ENCODE peak calls at places on chromosomes 2 and 18, in ten cellular contexts. One of them, this sample, is unnamed.

GRCh38 chr18:22219568-22220355 is 50.4 kb downstream of the GATA6 start:
- DNase-seq in CD4-positive, alpha-beta memory T cell: no peak
- DNase-seq in heart right ventricle: no peak
- DNase-seq in CD8-positive, alpha-beta memory T cell: no peak
- DNase-seq in tibial nerve: no peak
- DNase-seq in ovary: no peak
- DNase-seq in right cardiac atrium: no peak
- DNase-seq in heart left ventricle: no peak
- DNase-seq in sigmoid colon: no peak
- DNase-seq in GM12878: no peak
- DNase-seq in this sample: no peak

GRCh38 chr2:195570329-195570728 is 86.7 kb upstream of the SLC39A10 start:
- DNase-seq in CD8-positive, alpha-beta memory T cell: no peak
- DNase-seq in sigmoid colon: no peak
- DNase-seq in ovary: no peak
- DNase-seq in heart right ventricle: no peak
- DNase-seq in heart left ventricle: no peak
- DNase-seq in tibial nerve: no peak
- DNase-seq in GM12878: no peak
- DNase-seq in CD4-positive, alpha-beta memory T cell: no peak
- DNase-seq in right cardiac atrium: no peak
- DNase-seq in this sample: no peak

GRCh38 chr2:12700989-12701388 is 15.7 kb upstream of the TRIB2 start:
- DNase-seq in CD8-positive, alpha-beta memory T cell: no peak
- DNase-seq in CD4-positive, alpha-beta memory T cell: no peak
- DNase-seq in heart right ventricle: no peak
- DNase-seq in heart left ventricle: no peak
- DNase-seq in GM12878: no peak
- DNase-seq in sigmoid colon: no peak
- DNase-seq in right cardiac atrium: no peak
- DNase-seq in tibial nerve: no peak
- DNase-seq in ovary: no peak
- DNase-seq in this sample: no peak

GRCh38 chr2:64640153-64641044 is 13.3 kb downstream of the SERTAD2 start:
- DNase-seq in heart left ventricle: no peak
- DNase-seq in GM12878: no peak
- DNase-seq in heart right ventricle: no peak
- DNase-seq in right cardiac atrium: no peak
- DNase-seq in CD8-positive, alpha-beta memory T cell: no peak
- DNase-seq in sigmoid colon: no peak
- DNase-seq in CD4-positive, alpha-beta memory T cell: no peak
- DNase-seq in tibial nerve: no peak
- DNase-seq in ovary: no peak
- DNase-seq in this sample: no peak

GRCh38 chr18:75238786-75239185 is 28.2 kb downstream of the TSHZ1 start:
- DNase-seq in sigmoid colon: no peak
- DNase-seq in heart left ventricle: no peak
- DNase-seq in CD4-positive, alpha-beta memory T cell: no peak
- DNase-seq in heart right ventricle: no peak
- DNase-seq in GM12878: no peak
- DNase-seq in ovary: no peak
- DNase-seq in tibial nerve: no peak
- DNase-seq in CD8-positive, alpha-beta memory T cell: no peak
- DNase-seq in right cardiac atrium: no peak
- DNase-seq in this sample: no peak

GRCh38 chr18:10477121-10477862 is 22.9 kb downstream of the APCDD1 start:
- DNase-seq in heart right ventricle: no peak
- DNase-seq in sigmoid colon: no peak
- DNase-seq in heart left ventricle: no peak
- DNase-seq in CD4-positive, alpha-beta memory T cell: no peak
- DNase-seq in tibial nerve: no peak
- DNase-seq in right cardiac atrium: no peak
- DNase-seq in ovary: no peak
- DNase-seq in CD8-positive, alpha-beta memory T cell: no peak
- DNase-seq in GM12878: no peak
- DNase-seq in this sample: no peak

GRCh38 chr2:8558096-8558495 is 123.8 kb upstream of the ID2 start:
- DNase-seq in sigmoid colon: peak; percentile 41
- DNase-seq in tibial nerve: no peak
- DNase-seq in right cardiac atrium: no peak
- DNase-seq in CD4-positive, alpha-beta memory T cell: no peak
- DNase-seq in CD8-positive, alpha-beta memory T cell: no peak
- DNase-seq in heart right ventricle: no peak
- DNase-seq in heart left ventricle: no peak
- DNase-seq in ovary: no peak
- DNase-seq in GM12878: no peak
- DNase-seq in this sample: peak; percentile 25

GRCh38 chr18:45686892-45687611 is 36.9 kb upstream of the SLC14A1 start:
- DNase-seq in tibial nerve: no peak
- DNase-seq in ovary: no peak
- DNase-seq in heart left ventricle: no peak
- DNase-seq in sigmoid colon: no peak
- DNase-seq in heart right ventricle: no peak
- DNase-seq in GM12878: no peak
- DNase-seq in CD4-positive, alpha-beta memory T cell: peak; percentile 82
- DNase-seq in CD8-positive, alpha-beta memory T cell: peak; percentile 39
- DNase-seq in right cardiac atrium: no peak
- DNase-seq in this sample: no peak

GRCh38 chr18:66461344-66461743 is 142.5 kb downstream of the CDH19 start:
- DNase-seq in tibial nerve: no peak
- DNase-seq in right cardiac atrium: no peak
- DNase-seq in CD8-positive, alpha-beta memory T cell: no peak
- DNase-seq in heart right ventricle: no peak
- DNase-seq in GM12878: no peak
- DNase-seq in heart left ventricle: no peak
- DNase-seq in CD4-positive, alpha-beta memory T cell: no peak
- DNase-seq in ovary: no peak
- DNase-seq in sigmoid colon: no peak
- DNase-seq in this sample: no peak
- H3K9me3 ChIP-seq in tibial nerve: no peaks in the 10 kb centered on the region
- H3K9me3 ChIP-seq in right cardiac atrium: no peaks in the 10 kb centered on the region
- H3K9me3 ChIP-seq in CD8-positive, alpha-beta memory T cell: no peaks in the 10 kb centered on the region
- H3K9me3 ChIP-seq in heart right ventricle: no peaks in the 10 kb centered on the region
- H3K9me3 ChIP-seq in GM12878: no peaks in the 10 kb centered on the region
- H3K9me3 ChIP-seq in heart left ventricle: no peaks in the 10 kb centered on the region
- H3K9me3 ChIP-seq in CD4-positive, alpha-beta memory T cell: peaks cover 4% of the 10 kb centered on the region
- H3K9me3 ChIP-seq in ovary: no peaks in the 10 kb centered on the region
- H3K9me3 ChIP-seq in sigmoid colon: no peaks in the 10 kb centered on the region
- H3K9me3 ChIP-seq in this sample: no peaks in the 10 kb centered on the region

GRCh38 chr2:36369163-36369562 is 13.6 kb downstream of the CRIM1 start:
- DNase-seq in heart right ventricle: no peak
- DNase-seq in ovary: no peak
- DNase-seq in sigmoid colon: no peak
- DNase-seq in right cardiac atrium: no peak
- DNase-seq in tibial nerve: no peak
- DNase-seq in heart left ventricle: no peak
- DNase-seq in GM12878: no peak
- DNase-seq in CD4-positive, alpha-beta memory T cell: no peak
- DNase-seq in CD8-positive, alpha-beta memory T cell: no peak
- DNase-seq in this sample: no peak

GRCh38 chr2:36367497-36368353 is 12.1 kb downstream of the CRIM1 start:
- DNase-seq in sigmoid colon: no peak
- DNase-seq in heart right ventricle: no peak
- DNase-seq in right cardiac atrium: no peak
- DNase-seq in tibial nerve: no peak
- DNase-seq in CD4-positive, alpha-beta memory T cell: no peak
- DNase-seq in CD8-positive, alpha-beta memory T cell: no peak
- DNase-seq in heart left ventricle: no peak
- DNase-seq in GM12878: no peak
- DNase-seq in ovary: no peak
- DNase-seq in this sample: no peak

GRCh38 chr2:36369711-36370110 is 14.1 kb downstream of the CRIM1 start:
- DNase-seq in tibial nerve: no peak
- DNase-seq in heart right ventricle: no peak
- DNase-seq in ovary: no peak
- DNase-seq in GM12878: no peak
- DNase-seq in heart left ventricle: no peak
- DNase-seq in CD4-positive, alpha-beta memory T cell: no peak
- DNase-seq in CD8-positive, alpha-beta memory T cell: no peak
- DNase-seq in sigmoid colon: no peak
- DNase-seq in right cardiac atrium: no peak
- DNase-seq in this sample: no peak

GRCh38 chr2:36368438-36368837 is 12.9 kb downstream of the CRIM1 start:
- DNase-seq in CD8-positive, alpha-beta memory T cell: no peak
- DNase-seq in heart right ventricle: no peak
- DNase-seq in sigmoid colon: no peak
- DNase-seq in right cardiac atrium: no peak
- DNase-seq in GM12878: no peak
- DNase-seq in heart left ventricle: no peak
- DNase-seq in CD4-positive, alpha-beta memory T cell: no peak
- DNase-seq in ovary: no peak
- DNase-seq in tibial nerve: no peak
- DNase-seq in this sample: no peak

GRCh38 chr2:36366491-36367120 is 11.0 kb downstream of the CRIM1 start:
- DNase-seq in GM12878: no peak
- DNase-seq in CD8-positive, alpha-beta memory T cell: no peak
- DNase-seq in tibial nerve: no peak
- DNase-seq in ovary: no peak
- DNase-seq in heart right ventricle: no peak
- DNase-seq in sigmoid colon: no peak
- DNase-seq in right cardiac atrium: no peak
- DNase-seq in CD4-positive, alpha-beta memory T cell: no peak
- DNase-seq in heart left ventricle: no peak
- DNase-seq in this sample: no peak
- H3K4me1 ChIP-seq in GM12878: no peaks in the 10 kb centered on the region
- H3K4me1 ChIP-seq in CD8-positive, alpha-beta memory T cell: no peaks in the 10 kb centered on the region
- H3K4me1 ChIP-seq in tibial nerve: peaks cover 88% of the 10 kb centered on the region
- H3K4me1 ChIP-seq in ovary: peaks cover 23% of the 10 kb centered on the region
- H3K4me1 ChIP-seq in heart right ventricle: peaks cover 64% of the 10 kb centered on the region
- H3K4me1 ChIP-seq in sigmoid colon: peaks cover 80% of the 10 kb centered on the region
- H3K4me1 ChIP-seq in right cardiac atrium: peaks cover 27% of the 10 kb centered on the region
- H3K4me1 ChIP-seq in CD4-positive, alpha-beta memory T cell: no peaks in the 10 kb centered on the region
- H3K4me1 ChIP-seq in heart left ventricle: peaks cover 68% of the 10 kb centered on the region
- H3K4me1 ChIP-seq in this sample: peaks cover 29% of the 10 kb centered on the region

GRCh38 chr2:241939541-241939940 is 70.0 kb downstream of the RTP5 start:
- DNase-seq in CD8-positive, alpha-beta memory T cell: no peak
- DNase-seq in ovary: no peak
- DNase-seq in heart right ventricle: no peak
- DNase-seq in tibial nerve: no peak
- DNase-seq in heart left ventricle: no peak
- DNase-seq in GM12878: no peak
- DNase-seq in right cardiac atrium: no peak
- DNase-seq in sigmoid colon: no peak
- DNase-seq in CD4-positive, alpha-beta memory T cell: no peak
- DNase-seq in this sample: no peak

GRCh38 chr2:241943209-241943850 is 73.8 kb downstream of the RTP5 start:
- DNase-seq in heart right ventricle: no peak
- DNase-seq in CD8-positive, alpha-beta memory T cell: no peak
- DNase-seq in GM12878: no peak
- DNase-seq in ovary: no peak
- DNase-seq in heart left ventricle: no peak
- DNase-seq in CD4-positive, alpha-beta memory T cell: no peak
- DNase-seq in right cardiac atrium: no peak
- DNase-seq in sigmoid colon: no peak
- DNase-seq in tibial nerve: no peak
- DNase-seq in this sample: no peak

GRCh38 chr2:241942416-241943208 is 73.1 kb downstream of the RTP5 start:
- DNase-seq in GM12878: no peak
- DNase-seq in heart right ventricle: no peak
- DNase-seq in sigmoid colon: no peak
- DNase-seq in right cardiac atrium: no peak
- DNase-seq in CD4-positive, alpha-beta memory T cell: no peak
- DNase-seq in CD8-positive, alpha-beta memory T cell: no peak
- DNase-seq in ovary: no peak
- DNase-seq in heart left ventricle: no peak
- DNase-seq in tibial nerve: no peak
- DNase-seq in this sample: no peak

GRCh38 chr2:241941691-241942301 is 72.3 kb downstream of the RTP5 start:
- DNase-seq in heart left ventricle: no peak
- DNase-seq in CD4-positive, alpha-beta memory T cell: no peak
- DNase-seq in sigmoid colon: no peak
- DNase-seq in heart right ventricle: no peak
- DNase-seq in ovary: no peak
- DNase-seq in right cardiac atrium: no peak
- DNase-seq in tibial nerve: no peak
- DNase-seq in GM12878: no peak
- DNase-seq in CD8-positive, alpha-beta memory T cell: no peak
- DNase-seq in this sample: no peak

DNA sequence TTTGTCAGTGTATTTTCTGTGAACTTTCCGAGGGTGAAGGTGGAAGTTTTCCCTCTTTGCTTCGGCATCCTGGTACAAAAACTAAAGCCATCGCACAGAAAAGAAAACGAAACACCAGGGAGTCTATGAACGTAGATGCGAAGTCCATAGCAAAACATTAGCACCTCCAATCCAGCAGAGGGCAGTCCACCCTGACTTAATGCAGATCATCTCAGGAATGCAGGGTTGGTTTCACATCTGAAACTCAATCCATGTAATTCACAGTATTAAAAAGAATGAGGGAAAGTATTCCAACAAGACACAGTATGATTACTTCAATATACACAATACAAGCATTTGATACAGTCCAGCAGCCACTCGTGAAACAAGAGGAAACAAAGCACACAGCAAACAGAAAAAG is 70.8 kb downstream of the RTP5 start:
- DNase-seq in GM12878: no peak
- DNase-seq in ovary: no peak
- DNase-seq in right cardiac atrium: no peak
- DNase-seq in heart left ventricle: no peak
- DNase-seq in heart right ventricle: no peak
- DNase-seq in tibial nerve: no peak
- DNase-seq in CD8-positive, alpha-beta memory T cell: no peak
- DNase-seq in sigmoid colon: no peak
- DNase-seq in CD4-positive, alpha-beta memory T cell: no peak
- DNase-seq in this sample: no peak
- H3K27ac ChIP-seq in GM12878: no peak overlapping the region
- H3K27ac ChIP-seq in ovary: no peak overlapping the region
- H3K27ac ChIP-seq in right cardiac atrium: no peak overlapping the region
- H3K27ac ChIP-seq in heart left ventricle: no peak overlapping the region
- H3K27ac ChIP-seq in heart right ventricle: no peak overlapping the region
- H3K27ac ChIP-seq in tibial nerve: no peak overlapping the region
- H3K27ac ChIP-seq in CD8-positive, alpha-beta memory T cell: no peak overlapping the region
- H3K27ac ChIP-seq in sigmoid colon: no peak overlapping the region
- H3K27ac ChIP-seq in CD4-positive, alpha-beta memory T cell: no peak overlapping the region
- H3K27ac ChIP-seq in this sample: no peak overlapping the region

GRCh38 chr2:177430425-177430824 is 37.9 kb downstream of the AGPS start:
- DNase-seq in right cardiac atrium: no peak
- DNase-seq in sigmoid colon: no peak
- DNase-seq in tibial nerve: no peak
- DNase-seq in CD8-positive, alpha-beta memory T cell: no peak
- DNase-seq in ovary: no peak
- DNase-seq in GM12878: no peak
- DNase-seq in heart left ventricle: no peak
- DNase-seq in CD4-positive, alpha-beta memory T cell: no peak
- DNase-seq in heart right ventricle: no peak
- DNase-seq in this sample: no peak

GRCh38 chr2:177434475-177434874 is 41.9 kb downstream of the AGPS start:
- DNase-seq in GM12878: no peak
- DNase-seq in CD8-positive, alpha-beta memory T cell: no peak
- DNase-seq in heart right ventricle: no peak
- DNase-seq in tibial nerve: no peak
- DNase-seq in heart left ventricle: no peak
- DNase-seq in CD4-positive, alpha-beta memory T cell: no peak
- DNase-seq in ovary: no peak
- DNase-seq in right cardiac atrium: no peak
- DNase-seq in sigmoid colon: no peak
- DNase-seq in this sample: no peak

GRCh38 chr2:177432703-177433102 is 40.1 kb downstream of the AGPS start:
- DNase-seq in CD8-positive, alpha-beta memory T cell: no peak
- DNase-seq in ovary: no peak
- DNase-seq in tibial nerve: no peak
- DNase-seq in right cardiac atrium: no peak
- DNase-seq in heart left ventricle: no peak
- DNase-seq in heart right ventricle: no peak
- DNase-seq in GM12878: no peak
- DNase-seq in CD4-positive, alpha-beta memory T cell: no peak
- DNase-seq in sigmoid colon: no peak
- DNase-seq in this sample: no peak

GRCh38 chr2:177429688-177430325 is 37.2 kb downstream of the AGPS start:
- DNase-seq in sigmoid colon: no peak
- DNase-seq in right cardiac atrium: no peak
- DNase-seq in heart right ventricle: no peak
- DNase-seq in ovary: no peak
- DNase-seq in CD8-positive, alpha-beta memory T cell: no peak
- DNase-seq in CD4-positive, alpha-beta memory T cell: no peak
- DNase-seq in heart left ventricle: no peak
- DNase-seq in tibial nerve: no peak
- DNase-seq in GM12878: no peak
- DNase-seq in this sample: no peak

DNA sequence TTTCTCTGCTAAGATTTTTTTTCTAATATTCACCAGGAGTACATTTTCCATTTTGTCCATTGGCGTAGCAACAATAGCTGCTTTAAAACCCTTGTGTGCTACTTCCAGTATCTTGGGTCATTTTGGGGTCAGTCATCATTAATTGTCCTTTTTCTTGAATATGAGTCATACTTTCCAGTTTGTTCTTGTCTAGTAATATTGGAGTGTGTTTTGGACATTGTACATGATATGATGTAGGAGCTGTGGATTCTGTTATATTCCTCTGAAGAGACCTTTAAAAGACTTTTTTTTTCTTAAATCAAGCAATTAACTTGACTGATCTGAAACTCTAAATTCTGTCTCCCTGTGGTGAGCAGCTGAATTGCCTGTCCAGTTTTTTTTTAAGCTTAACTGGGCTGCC is 40.8 kb downstream of the AGPS start:
- DNase-seq in tibial nerve: no peak
- DNase-seq in CD4-positive, alpha-beta memory T cell: no peak
- DNase-seq in CD8-positive, alpha-beta memory T cell: no peak
- DNase-seq in GM12878: no peak
- DNase-seq in heart right ventricle: no peak
- DNase-seq in ovary: no peak
- DNase-seq in right cardiac atrium: no peak
- DNase-seq in heart left ventricle: no peak
- DNase-seq in sigmoid colon: no peak
- DNase-seq in this sample: no peak
- H3K9me3 ChIP-seq in tibial nerve: no peaks in the 10 kb centered on the region
- H3K9me3 ChIP-seq in CD4-positive, alpha-beta memory T cell: peaks cover 26% of the 10 kb centered on the region
- H3K9me3 ChIP-seq in CD8-positive, alpha-beta memory T cell: peaks cover 13% of the 10 kb centered on the region
- H3K9me3 ChIP-seq in GM12878: peaks cover 24% of the 10 kb centered on the region
- H3K9me3 ChIP-seq in heart right ventricle: peaks cover 6% of the 10 kb centered on the region
- H3K9me3 ChIP-seq in ovary: no peaks in the 10 kb centered on the region
- H3K9me3 ChIP-seq in right cardiac atrium: no peaks in the 10 kb centered on the region
- H3K9me3 ChIP-seq in heart left ventricle: peaks cover 35% of the 10 kb centered on the region
- H3K9me3 ChIP-seq in sigmoid colon: peaks cover 11% of the 10 kb centered on the region
- H3K9me3 ChIP-seq in this sample: peaks cover 10% of the 10 kb centered on the region

This sample was measured in aorta.